ENCODE peak calls at places on chromosomes 11 and 22, in five cellular contexts. O is choroid plexus epithelial cell, H is glutamatergic neuron, E is sigmoid colon, Y is keratinocyte. X is an unnamed sample.

GRCh38 chr22:22948651-22949611 is 61.3 kb downstream of the IGLL5 start:
- DNase-seq in E (no peak), O (peak; percentile 39), H (no peak), Y (no peak), X (no peak)

GRCh38 chr11:18612394-18612793 is 12.8 kb downstream of the MISFA start:
- DNase-seq in H (no peak), Y (no peak), E (no peak), O (no peak), X (no peak)

GRCh38 chr11:36376888-36377758 is 81.0 kb downstream of the PRR5L start:
- DNase-seq in H (peak; percentile 71), Y (no peak), E (peak; percentile 69), O (peak; percentile 72), X (peak; percentile 75)

GRCh38 chr11:11786771-11787170 is 55.0 kb upstream of the USP47 start:
- DNase-seq in O (peak; percentile 61), Y (no peak), H (no peak), E (no peak), X (no peak)

GRCh38 chr11:17782938-17783337 is 48.4 kb downstream of the KCNC1 start:
- DNase-seq in E (no peak), H (no peak), O (no peak), Y (no peak), X (no peak)

GRCh38 chr11:46049325-46049860 is 71.9 kb downstream of the PHF21A start:
- DNase-seq in E (no peak), O (no peak), Y (no peak), H (peak; percentile 18), X (no peak)

GRCh38 chr11:8192016-8192895 is 23.4 kb upstream of the RIC3 start:
- DNase-seq in H (peak; percentile 84), O (peak; percentile 85), E (no peak), Y (peak; percentile 5), X (peak; percentile 51)

GRCh38 chr22:27990879-27991278 is 71.8 kb upstream of the PITPNB start:
- DNase-seq in E (peak; percentile 88), H (peak; percentile 49), O (peak; percentile 70), Y (no peak), X (no peak)

GRCh38 chr11:1162498-1163311 is 5.0 kb downstream of the MUC5AC start:
- DNase-seq in O (no peak), H (no peak), E (peak; percentile 27), Y (no peak), X (no peak)

GRCh38 chr11:74004694-74005615 is 3.9 kb downstream of the UCP3 start:
- DNase-seq in Y (no peak), E (peak; percentile 52), H (no peak), O (no peak), X (no peak)

GRCh38 chr22:42154293-42154692 is 23.7 kb upstream of the CYP2D6 start:
- DNase-seq in O (no peak), Y (no peak), E (no peak), H (no peak), X (no peak)

GRCh38 chr22:29306175-29306829 is at the start of gene GAS2L1:
- DNase-seq in Y (no peak), E (peak; percentile 94), H (peak; percentile 92), O (peak; percentile 89), X (peak; percentile 84)

GRCh38 chr22:48926663-48927062 is 901.0 kb downstream of the BRD1 start:
- DNase-seq in H (no peak), E (peak; percentile 39), Y (no peak), O (no peak), X (peak; percentile 37)

GRCh38 chr11:73028621-73029020 is 113.5 kb downstream of the FCHSD2 start:
- DNase-seq in H (no peak), O (no peak), Y (no peak), E (no peak), X (no peak)

GRCh38 chr11:1204381-1205101 is 18.3 kb upstream of the MUC5B start:
- DNase-seq in Y (no peak), O (no peak), H (peak; percentile 7), E (peak; percentile 57), X (peak; percentile 63)

GRCh38 chr11:64305691-64306562 is 603 bp downstream of the ESRRA start:
- DNase-seq in E (peak; percentile 85), O (peak; percentile 36), H (peak; percentile 67), Y (no peak), X (no peak)

GRCh38 chr22:44410396-44411056 is 87.5 kb downstream of the RTL6 start:
- DNase-seq in O (no peak), H (no peak), E (peak; percentile 61), Y (no peak), X (no peak)

GRCh38 chr22:20101638-20102037 is 14.3 kb upstream of the RANBP1 start:
- DNase-seq in Y (no peak), H (peak; percentile 10), O (no peak), E (no peak), X (no peak)

GRCh38 chr22:42785706-42786499 is 65.2 kb upstream of the A4GALT start:
- DNase-seq in O (no peak), H (no peak), Y (no peak), E (no peak), X (no peak)

GRCh38 chr22:20890975-20891374 is 26.2 kb upstream of the CRKL start:
- DNase-seq in Y (no peak), O (no peak), H (no peak), E (no peak), X (no peak)

GRCh38 chr11:16936643-16937042 is 77.6 kb downstream of the PLEKHA7 start:
- DNase-seq in H (no peak), O (no peak), Y (no peak), E (no peak), X (no peak)

GRCh38 chr22:37496651-37497599 is 10.7 kb upstream of the MFNG start:
- DNase-seq in H (no peak), O (peak; percentile 90), Y (peak; percentile 41), E (no peak), X (no peak)

GRCh38 chr11:43573233-43573632 is 107.3 kb upstream of the HSD17B12 start:
- DNase-seq in Y (no peak), E (no peak), H (peak; percentile 64), O (peak; percentile 61), X (no peak)

GRCh38 chr11:45930031-45930794 is 7.8 kb downstream of the LARGE2 start:
- DNase-seq in E (peak; percentile 63), H (no peak), Y (no peak), O (no peak), X (no peak)

GRCh38 chr22:39489094-39490068 is 12.7 kb upstream of the MIEF1 start:
- DNase-seq in H (no peak), E (peak; percentile 50), Y (no peak), O (no peak), X (no peak)

GRCh38 chr22:35219012-35219411 is 38.3 kb upstream of the HMGXB4 start:
- DNase-seq in O (peak; percentile 40), E (no peak), H (no peak), Y (peak; percentile 38), X (no peak)

GRCh38 chr11:61336171-61336935 is 3.3 kb downstream of the TKFC start:
- DNase-seq in O (peak; percentile 87), E (peak; percentile 88), Y (peak; percentile 50), H (peak; percentile 86), X (peak; percentile 90)

GRCh38 chr11:86124251-86125233 is 55.7 kb upstream of the PICALM start:
- DNase-seq in Y (no peak), H (no peak), O (no peak), E (no peak), X (no peak)

GRCh38 chr22:49326558-49326957 is 501.1 kb downstream of the BRD1 start:
- DNase-seq in E (no peak), Y (no peak), O (no peak), H (no peak), X (no peak)

GRCh38 chr11:126816655-126817054 is 183.9 kb downstream of the KIRREL3 start:
- DNase-seq in E (no peak), O (no peak), Y (no peak), H (no peak), X (no peak)

GRCh38 chr22:29625090-29625825 is 21.8 kb downstream of the NF2 start:
- DNase-seq in O (peak; percentile 82), E (peak; percentile 75), H (peak; percentile 35), Y (no peak), X (no peak)

GRCh38 chr22:28341001-28341400 is 338.6 kb downstream of the TTC28 start:
- DNase-seq in H (no peak), O (peak; percentile 6), E (no peak), Y (no peak), X (no peak)

GRCh38 chr22:42645341-42645937 is 3.8 kb downstream of the CYB5R3 start:
- DNase-seq in O (no peak), Y (no peak), H (no peak), E (no peak), X (no peak)

GRCh38 chr22:46865052-46865434 is 102.6 kb downstream of the TBC1D22A start:
- DNase-seq in H (no peak), O (no peak), Y (no peak), E (no peak), X (no peak)

GRCh38 chr11:123046473-123047264 is 15.3 kb downstream of the HSPA8 start:
- DNase-seq in O (no peak), E (no peak), H (no peak), Y (no peak), X (no peak)

GRCh38 chr11:64449381-64450167 is 90.6 kb downstream of the RPS6KA4 start:
- DNase-seq in O (peak; percentile 66), H (peak; percentile 85), E (peak; percentile 66), Y (no peak), X (no peak)

GRCh38 chr11:2930705-2931415 is 1.6 kb upstream of the PHLDA2 start:
- DNase-seq in E (peak; percentile 71), Y (no peak), O (peak; percentile 46), H (peak; percentile 64), X (no peak)

GRCh38 chr11:26278354-26278753 is 53.6 kb upstream of the ANO3 start:
- DNase-seq in O (no peak), H (no peak), Y (no peak), E (no peak), X (no peak)
- TF ChIP-seq CTCF in O (no peak), H (no peak), Y (no peak), E (no peak), X (no peak)

GRCh38 chr11:6253196-6253595 is 6.4 kb upstream of the CCKBR start:
- DNase-seq in Y (no peak), E (no peak), O (no peak), H (no peak), X (no peak)
- TF ChIP-seq CTCF in Y (no peak), E (no peak), O (no peak), H (no peak), X (no peak)

DNA sequence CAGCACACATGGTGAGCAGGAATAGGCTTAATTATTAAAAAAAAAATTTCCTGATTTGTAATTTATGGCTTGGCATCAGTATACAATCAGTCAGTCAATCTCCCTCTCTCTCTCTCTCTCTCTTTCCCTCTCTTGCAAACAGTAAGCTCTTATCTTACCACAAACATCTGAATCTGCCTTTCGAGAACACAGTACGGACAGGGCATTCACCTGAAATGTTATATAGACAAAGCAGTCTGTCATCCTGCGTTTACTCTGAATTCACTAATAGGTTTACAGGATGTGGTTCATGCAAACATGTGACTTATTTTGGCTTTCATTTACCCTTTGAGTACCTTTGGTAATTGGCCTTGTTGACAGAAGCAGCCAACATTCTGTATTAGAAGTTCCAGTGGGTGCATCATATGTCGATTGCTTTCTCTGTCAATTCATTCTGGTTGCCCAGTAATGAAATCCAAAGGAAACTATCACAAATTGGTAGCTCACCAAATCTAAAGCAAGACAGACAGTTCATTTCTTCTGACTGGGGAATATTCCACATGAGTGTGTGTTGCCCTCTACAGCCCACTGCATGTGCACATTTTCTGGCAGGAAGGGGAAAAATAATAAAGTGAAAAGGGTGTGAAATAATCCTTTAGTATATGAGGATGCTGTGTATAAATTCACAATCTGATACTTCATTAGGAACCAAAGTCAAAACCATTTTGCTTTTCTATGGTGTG is 1058.2 kb downstream of the LRRC4C start:
- DNase-seq in E (no peak), H (no peak), Y (no peak), O (no peak), X (no peak)
- TF ChIP-seq CTCF in E (no peak), H (no peak), Y (no peak), O (peak; percentile 20), X (no peak)

GRCh38 chr11:27723685-27724084 is 23.4 kb upstream of the BDNF start:
- DNase-seq in Y (no peak), E (no peak), O (peak; percentile 39), H (no peak), X (no peak)
- TF ChIP-seq CTCF in Y (peak; percentile 31), E (no peak), O (peak; percentile 46), H (no peak), X (no peak)